ENCODE peak calls at places on chromosomes 4 and X, in eight cellular contexts. W is naive thymus-derived CD4-positive, alpha-beta T cell; M is CD8-positive, alpha-beta memory T cell; D is effector memory CD4-positive, alpha-beta T cell; A is mammary epithelial cell; C is pancreas; Y is uterus; X is SJCRH30. O is an unnamed sample.

GRCh38 chrX:152614786-152615185 is 22.9 kb upstream of the GABRQ start:
- DNase-seq in W (no peak), M (no peak), D (no peak), A (no peak), C (no peak), Y (no peak), X (no peak), O (no peak)

GRCh38 chr4:73525611-73526010 is 44.1 kb downstream of the AFM start:
- DNase-seq in W (no peak), M (no peak), D (no peak), A (no peak), C (no peak), Y (no peak), X (no peak), O (no peak)

GRCh38 chr4:3572363-3572762 is 40.1 kb upstream of the LRPAP1 start:
- DNase-seq in W (no peak), M (no peak), D (no peak), A (no peak), C (no peak), Y (no peak), X (no peak), O (no peak)

GRCh38 chr4:90542216-90542615 is 415.0 kb downstream of the CCSER1 start:
- DNase-seq in W (no peak), M (no peak), D (no peak), A (no peak), C (no peak), Y (no peak), X (no peak), O (no peak)

GRCh38 chr4:121736735-121737351 is 28.1 kb downstream of the SMIM43 start:
- DNase-seq in W (no peak), M (no peak), D (no peak), A (peak), C (peak), Y (no peak), X (peak), O (peak)

GRCh38 chr4:152283806-152284470 is 252.0 kb downstream of the FBXW7 start:
- DNase-seq in W (no peak), M (no peak), D (no peak), A (peak), C (no peak), Y (no peak), X (no peak), O (no peak)

GRCh38 chr4:68466751-68467150 is 19.5 kb downstream of the TMPRSS11E start:
- DNase-seq in W (no peak), M (no peak), D (no peak), A (peak), C (no peak), Y (no peak), X (no peak), O (no peak)

GRCh38 chr4:98094118-98094517 is 49.2 kb downstream of the STPG2 start:
- DNase-seq in W (no peak), M (no peak), D (no peak), A (peak), C (no peak), Y (no peak), X (no peak), O (no peak)

GRCh38 chr4:109730294-109731051 is 603 bp upstream of the PLA2G12A start:
- DNase-seq in W (no peak), M (no peak), D (no peak), A (peak), C (no peak), Y (no peak), X (peak), O (no peak)

GRCh38 chr4:114729339-114729738 is 130.7 kb downstream of the UGT8 start:
- DNase-seq in W (no peak), M (no peak), D (no peak), A (no peak), C (peak), Y (no peak), X (peak), O (no peak)

GRCh38 chr4:169744601-169745000 is 13.1 kb downstream of the HPF1 start:
- DNase-seq in W (no peak), M (no peak), D (no peak), A (peak), C (no peak), Y (no peak), X (no peak), O (no peak)

GRCh38 chr4:54728342-54728741 is 70.6 kb downstream of the KIT start:
- DNase-seq in W (no peak), M (no peak), D (no peak), A (no peak), C (no peak), Y (no peak), X (no peak), O (no peak)

GRCh38 chr4:177070533-177070932 is 239.1 kb upstream of the NEIL3 start:
- DNase-seq in W (no peak), M (no peak), D (no peak), A (no peak), C (no peak), Y (no peak), X (no peak), O (no peak)

GRCh38 chr4:82785248-82786003 is 13.2 kb downstream of the SCD5 start:
- DNase-seq in W (no peak), M (no peak), D (no peak), A (peak), C (no peak), Y (no peak), X (peak), O (no peak)

GRCh38 chr4:123444298-123444731 is 47.7 kb downstream of the SPRY1 start:
- DNase-seq in W (peak), M (peak), D (no peak), A (no peak), C (peak), Y (peak), X (peak), O (no peak)

GRCh38 chrX:13855689-13856425 is 39.0 kb upstream of the GPM6B start:
- DNase-seq in W (no peak), M (no peak), D (no peak), A (peak), C (no peak), Y (no peak), X (peak), O (no peak)

GRCh38 chr4:55336138-55337034 is 9.7 kb upstream of the SRD5A3 start:
- DNase-seq in W (no peak), M (no peak), D (no peak), A (no peak), C (no peak), Y (no peak), X (no peak), O (no peak)

GRCh38 chr4:6546681-6547447 is 28.1 kb upstream of the MAN2B2 start:
- DNase-seq in W (peak), M (peak), D (no peak), A (peak), C (peak), Y (no peak), X (peak), O (no peak)

GRCh38 chr4:108861339-108861738 is 98.5 kb upstream of the ETNPPL start:
- DNase-seq in W (no peak), M (no peak), D (no peak), A (peak), C (peak), Y (no peak), X (peak), O (no peak)

GRCh38 chrX:153487590-153488071 is 7.1 kb upstream of the BGN start:
- DNase-seq in W (no peak), M (no peak), D (no peak), A (no peak), C (no peak), Y (no peak), X (no peak), O (no peak)

GRCh38 chrX:115367455-115367854 is 77.9 kb downstream of the LUZP4 start:
- DNase-seq in W (no peak), M (no peak), D (no peak), A (peak), C (no peak), Y (no peak), X (no peak), O (no peak)

GRCh38 chr4:154529737-154530136 is 20.5 kb downstream of the PLRG1 start:
- DNase-seq in W (no peak), M (no peak), D (no peak), A (peak), C (no peak), Y (no peak), X (no peak), O (no peak)

GRCh38 chrX:37746268-37746931 is 33.5 kb upstream of the CYBB start:
- DNase-seq in W (no peak), M (no peak), D (no peak), A (peak), C (no peak), Y (no peak), X (no peak), O (no peak)

GRCh38 chr4:145795535-145795934 is 115.6 kb downstream of the C4orf51 start:
- DNase-seq in W (no peak), M (no peak), D (no peak), A (no peak), C (no peak), Y (no peak), X (no peak), O (no peak)

GRCh38 chr4:128177376-128177959 is 110.1 kb downstream of the PGRMC2 start:
- DNase-seq in W (no peak), M (no peak), D (no peak), A (peak), C (no peak), Y (no peak), X (no peak), O (no peak)

GRCh38 chr4:40486534-40486933 is 143.1 kb downstream of the RBM47 start:
- DNase-seq in W (no peak), M (no peak), D (no peak), A (peak), C (no peak), Y (no peak), X (no peak), O (no peak)

GRCh38 chrX:46582964-46583363 is 9.4 kb downstream of the CHST7 start:
- DNase-seq in W (no peak), M (no peak), D (no peak), A (peak), C (no peak), Y (no peak), X (peak), O (no peak)
- H3K27ac ChIP-seq in W (no peak), M (no peak), D (no peak), A (peak), C (no peak), Y (peak), X (peak), O (no peak)

GRCh38 chr4:42398448-42399355 is 1.4 kb downstream of the SHISA3 start:
- DNase-seq in W (no peak), M (no peak), D (no peak), A (no peak), C (no peak), Y (no peak), X (no peak), O (no peak)

GRCh38 chr4:42395595-42395994 is 1.7 kb upstream of the SHISA3 start:
- DNase-seq in W (no peak), M (no peak), D (no peak), A (no peak), C (no peak), Y (no peak), X (no peak), O (no peak)

GRCh38 chr4:42397256-42397634 is at the start of gene SHISA3:
- DNase-seq in W (no peak), M (no peak), D (no peak), A (no peak), C (no peak), Y (no peak), X (no peak), O (peak)

GRCh38 chr4:42397635-42398447 is 553 bp downstream of the SHISA3 start:
- DNase-seq in W (no peak), M (no peak), D (no peak), A (peak), C (peak), Y (no peak), X (no peak), O (no peak)

DNA sequence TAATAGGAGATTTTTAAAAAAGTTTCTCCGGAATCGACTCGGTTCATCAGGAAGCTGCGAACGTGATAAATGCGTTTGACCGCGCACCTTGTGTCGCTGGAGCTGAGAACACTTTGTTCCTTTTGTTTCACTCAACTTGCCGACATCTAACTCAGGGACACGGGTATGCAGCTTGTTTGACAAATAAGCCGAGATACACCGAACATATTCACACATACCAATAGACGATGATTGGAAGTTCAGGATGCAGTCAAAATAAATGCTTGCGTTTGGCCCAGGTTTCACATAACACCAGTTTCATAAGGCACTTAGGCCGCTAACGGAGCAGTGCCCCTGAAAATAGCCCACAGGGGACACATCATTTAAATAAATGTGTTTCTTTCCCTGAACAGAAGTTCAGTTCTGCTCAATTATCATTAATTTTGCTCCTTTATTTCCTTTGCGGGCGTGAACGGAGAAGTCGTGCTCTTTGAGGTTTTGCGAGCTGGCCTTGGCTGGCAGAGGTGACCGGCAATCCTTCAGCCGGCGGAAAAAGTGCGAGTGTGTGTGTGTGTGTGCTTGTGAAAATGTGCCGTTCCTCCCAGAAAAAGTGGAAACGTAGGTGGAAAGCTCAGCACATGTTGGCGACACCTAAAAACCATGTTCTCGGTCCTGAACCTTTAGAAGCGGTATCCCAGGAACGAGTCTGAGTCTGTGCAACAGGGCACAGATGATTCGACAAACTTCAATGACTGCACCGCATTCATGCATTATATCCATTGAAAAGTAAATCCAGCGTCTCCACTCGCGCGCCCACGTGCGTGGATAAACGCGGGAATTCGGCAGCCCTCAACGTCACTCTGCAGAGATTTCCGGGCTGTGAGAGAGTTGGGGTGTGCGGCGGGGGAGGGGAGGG is 680 bp upstream of the SHISA3 start:
- DNase-seq in W (no peak), M (no peak), D (no peak), A (no peak), C (no peak), Y (no peak), X (no peak), O (no peak)
- H3K4me3 ChIP-seq in W (peak), M (peak), D (peak), A (no peak), C (peak), Y (peak), X (no peak), O (peak)

DNA sequence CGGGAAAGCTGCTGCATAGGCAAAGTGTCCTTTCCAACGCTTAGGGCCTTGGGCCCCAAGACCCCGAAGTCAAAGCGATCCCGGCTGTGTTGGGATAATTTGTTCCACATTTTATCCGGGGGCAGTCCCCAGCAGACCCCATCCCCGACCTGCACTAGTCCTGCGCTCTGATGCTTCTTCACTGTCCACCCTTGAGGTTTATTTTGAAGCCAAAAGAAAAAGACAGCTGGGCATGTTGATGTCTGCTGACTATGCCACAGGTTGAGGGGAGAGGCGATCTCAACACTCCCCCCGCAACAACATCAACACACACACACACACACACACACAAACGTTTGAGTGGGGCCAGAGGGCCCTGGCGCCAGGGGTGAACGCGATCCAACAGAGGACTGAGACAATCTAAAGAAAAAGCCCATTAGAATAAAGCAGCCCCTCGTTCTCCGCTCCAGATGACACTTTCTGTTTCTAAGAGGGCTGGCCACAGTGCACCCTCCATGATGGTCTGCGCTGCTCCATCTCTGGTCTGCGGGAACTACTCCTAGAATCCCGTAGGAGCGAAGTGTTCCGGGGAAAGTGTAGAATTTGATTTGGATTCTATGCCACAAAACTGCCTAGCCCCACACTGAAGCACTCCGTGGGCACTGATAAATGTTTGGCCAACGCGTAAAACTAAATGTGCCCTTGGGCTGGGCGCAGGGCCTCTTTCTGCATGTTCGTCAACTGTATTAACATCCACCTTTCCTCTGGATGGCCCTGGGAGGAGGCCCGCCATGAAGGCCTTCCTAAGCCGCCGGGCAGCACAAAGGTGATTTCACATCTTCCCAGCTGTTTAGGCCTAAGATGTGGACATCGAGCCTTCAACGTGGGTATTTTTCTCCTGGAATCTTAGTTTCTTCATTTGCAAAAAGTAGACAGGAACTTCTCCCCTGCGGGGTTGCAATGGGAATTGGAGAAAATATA is 2.4 kb downstream of the MSX1 start:
- DNase-seq in W (no peak), M (no peak), D (no peak), A (no peak), C (no peak), Y (no peak), X (no peak), O (no peak)
- H3K27ac ChIP-seq in W (no peak), M (no peak), D (no peak), A (no peak), C (no peak), Y (peak), X (no peak), O (no peak)

DNA sequence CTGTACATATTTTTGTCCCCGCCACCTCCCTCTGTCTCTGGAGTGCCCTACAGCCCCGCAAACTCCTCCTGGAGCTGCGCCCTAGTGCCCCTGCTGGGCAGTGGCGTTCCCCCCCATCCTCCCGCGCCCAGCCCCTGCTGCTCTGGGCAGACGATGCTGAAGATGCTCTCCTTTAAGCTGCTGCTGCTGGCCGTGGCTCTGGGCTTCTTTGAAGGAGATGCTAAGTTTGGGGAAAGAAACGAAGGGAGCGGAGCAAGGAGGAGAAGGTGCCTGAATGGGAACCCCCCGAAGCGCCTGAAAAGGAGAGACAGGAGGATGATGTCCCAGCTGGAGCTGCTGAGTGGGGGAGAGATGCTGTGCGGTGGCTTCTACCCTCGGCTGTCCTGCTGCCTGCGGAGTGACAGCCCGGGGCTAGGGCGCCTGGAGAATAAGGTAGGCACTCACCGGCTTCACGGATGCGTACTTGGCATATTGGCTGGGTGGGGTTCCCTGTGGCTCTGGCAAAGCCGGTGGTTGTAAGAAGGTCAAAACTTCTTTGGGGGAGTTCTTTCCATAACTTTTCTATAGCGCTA is 653 bp downstream of the HHIP start:
- DNase-seq in W (no peak), M (no peak), D (no peak), A (peak), C (peak), Y (peak), X (peak), O (no peak)
- H3K4me3 ChIP-seq in W (no peak), M (no peak), D (no peak), A (peak), C (no peak), Y (peak), X (peak), O (peak)

DNA sequence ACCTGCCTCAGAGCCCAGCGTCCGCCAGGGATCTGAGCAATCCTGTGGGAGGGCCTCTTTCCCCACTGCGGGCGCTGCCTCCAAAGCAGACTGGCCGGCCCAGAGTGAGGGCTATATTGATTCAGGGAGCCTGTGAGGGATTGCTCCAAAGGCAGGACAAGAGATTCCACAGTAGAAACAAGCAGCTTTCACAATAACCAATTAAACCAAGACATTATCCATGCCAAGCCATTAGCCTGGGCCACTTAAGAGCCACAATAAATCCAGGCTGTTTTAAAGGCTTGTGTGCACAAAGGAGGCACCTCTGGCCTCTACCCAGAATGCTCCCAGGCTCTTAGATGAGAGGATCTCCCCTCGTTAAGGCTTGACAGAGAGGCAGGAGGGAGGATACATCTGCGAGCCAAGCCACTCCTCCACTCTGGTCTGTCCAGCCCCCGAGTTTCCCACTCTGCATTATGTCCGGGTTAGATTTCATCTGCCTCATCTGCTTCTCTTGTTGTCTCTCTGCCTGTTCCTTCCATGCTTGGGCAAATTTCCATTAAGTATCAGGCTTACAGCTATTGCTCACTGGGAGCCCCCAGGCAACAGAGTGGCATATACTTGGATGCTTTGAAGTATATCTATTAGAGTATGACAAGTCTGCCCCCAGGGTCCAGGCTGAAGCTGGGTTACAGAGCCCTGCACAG is 357.9 kb downstream of the UNC5C start:
- DNase-seq in W (no peak), M (no peak), D (no peak), A (peak), C (no peak), Y (peak), X (no peak), O (no peak)
- H3K27ac ChIP-seq in W (no peak), M (no peak), D (no peak), A (no peak), C (no peak), Y (no peak), X (no peak), O (no peak)

DNA sequence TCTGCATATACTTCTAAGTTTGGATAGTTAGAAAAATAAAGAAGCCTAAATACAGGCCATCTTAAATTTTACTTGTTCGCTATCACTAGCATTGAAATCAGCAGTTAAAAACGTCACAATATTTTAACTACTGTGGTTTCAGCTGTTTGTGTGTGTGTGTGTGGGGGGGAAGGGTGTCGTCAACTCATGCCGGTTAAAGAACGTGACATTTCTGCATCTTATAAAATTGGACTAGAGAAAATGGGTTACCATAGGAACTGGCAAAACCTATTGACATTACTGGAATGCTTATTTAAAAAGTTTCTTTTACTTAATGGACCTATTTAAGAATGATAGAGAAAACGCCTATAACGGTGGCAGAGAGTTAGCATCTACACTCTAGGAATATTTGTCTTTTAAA is 1.2 kb upstream of the CNKSR2 start:
- DNase-seq in W (peak), M (no peak), D (no peak), A (no peak), C (no peak), Y (no peak), X (no peak), O (no peak)
- H3K4me3 ChIP-seq in W (no peak), M (peak), D (peak), A (no peak), C (no peak), Y (no peak), X (peak), O (peak)

O was measured in tibial nerve.